ENCODE peak calls at places on chromosomes 6 and 20, in five cellular contexts. E is H1, W is tibial nerve, N is sigmoid colon, Y is stomach. C is an unnamed sample. For H3K36me3 and H3K4me1, the result is how much of the 10 kb centered on the place peaks cover.

GRCh38 chr6:53437557-53438202 is 88.9 kb upstream of the ELOVL5 start:
- DNase-seq in N (no peak), Y (no peak), W (no peak), E (no peak), C (no peak)

GRCh38 chr20:38157635-38158495 is 7.2 kb downstream of the TGM2 start:
- DNase-seq in N (no peak), Y (no peak), E (no peak), W (no peak), C (no peak)

GRCh38 chr20:34312024-34312460 is 8.9 kb upstream of the AHCY start:
- DNase-seq in E (no peak), N (no peak), Y (no peak), W (no peak), C (no peak)

GRCh38 chr6:149840345-149841075 is 23.6 kb downstream of the LRP11 start:
- DNase-seq in E (no peak), Y (peak), W (peak), N (peak), C (peak)

GRCh38 chr20:59458645-59459044 is 145.7 kb upstream of the PHACTR3 start:
- DNase-seq in N (no peak), E (no peak), Y (no peak), W (no peak), C (no peak)

GRCh38 chr6:21967282-21967681 is 329.6 kb downstream of the PRL start:
- DNase-seq in E (no peak), N (no peak), Y (no peak), W (no peak), C (no peak)

GRCh38 chr6:24140572-24140971 is 14.6 kb downstream of the NRSN1 start:
- DNase-seq in E (no peak), N (peak), Y (no peak), W (no peak), C (no peak)

GRCh38 chr20:33163856-33164762 is 3.9 kb upstream of the BPIFA2 start:
- DNase-seq in Y (no peak), W (no peak), E (no peak), N (no peak), C (no peak)

GRCh38 chr20:10132391-10132790 is 86.2 kb upstream of the SNAP25 start:
- DNase-seq in Y (no peak), W (no peak), N (no peak), E (no peak), C (no peak)

GRCh38 chr6:105136433-105137350 is 43.1 kb downstream of the POPDC3 start:
- DNase-seq in Y (peak), E (peak), N (peak), W (peak), C (peak)

GRCh38 chr6:1949533-1949932 is 295.9 kb downstream of the GMDS start:
- DNase-seq in N (no peak), E (no peak), Y (no peak), W (no peak), C (no peak)

GRCh38 chr6:138250513-138251247 is 32.4 kb upstream of the PBOV1 start:
- DNase-seq in W (no peak), Y (peak), N (no peak), E (no peak), C (peak)

GRCh38 chr6:72855471-72855870 is 233.6 kb downstream of the KCNQ5 start:
- DNase-seq in Y (no peak), W (no peak), N (no peak), E (no peak), C (no peak)

GRCh38 chr6:63263456-63263855 is 52.2 kb downstream of the FKBP1C start:
- DNase-seq in Y (no peak), E (no peak), N (no peak), W (no peak), C (no peak)

GRCh38 chr20:57405236-57406016 is 14.2 kb downstream of the RBM38 start:
- DNase-seq in E (no peak), W (no peak), N (no peak), Y (no peak), C (no peak)

GRCh38 chr20:32902456-32903420 is 44.0 kb downstream of the EFCAB8 start:
- DNase-seq in Y (peak), N (peak), W (peak), E (no peak), C (no peak)

GRCh38 chr20:38730167-38730988 is 6.1 kb downstream of the SLC32A1 start:
- DNase-seq in W (no peak), N (no peak), Y (no peak), E (no peak), C (no peak)

GRCh38 chr6:57116776-57117175 is 26.8 kb downstream of the ZNF451 start:
- DNase-seq in N (no peak), W (no peak), Y (no peak), E (no peak), C (no peak)

GRCh38 chr6:50128420-50129005 is 78.8 kb upstream of the DEFB112 start:
- DNase-seq in E (no peak), N (no peak), Y (no peak), W (no peak), C (no peak)

GRCh38 chr20:5070570-5070969 is 49.2 kb downstream of the PCNA start:
- DNase-seq in W (no peak), Y (no peak), N (no peak), E (no peak), C (no peak)

GRCh38 chr20:57598060-57598459 is 22.2 kb downstream of the ZBP1 start:
- DNase-seq in N (no peak), E (no peak), Y (no peak), W (no peak), C (no peak)

GRCh38 chr6:81138236-81138635 is 614.2 kb downstream of the TENT5A start:
- DNase-seq in E (no peak), W (no peak), Y (no peak), N (no peak), C (no peak)

GRCh38 chr6:112478036-112478435 is 130.9 kb downstream of the RFPL4B start:
- DNase-seq in N (no peak), E (no peak), Y (no peak), W (no peak), C (no peak)

GRCh38 chr6:108873971-108874370 is 25.7 kb downstream of the ARMC2 start:
- DNase-seq in W (no peak), Y (no peak), E (no peak), N (no peak), C (no peak)

GRCh38 chr6:113481441-113481840 is 375.7 kb upstream of the MARCKS start:
- DNase-seq in E (no peak), W (no peak), Y (no peak), N (no peak), C (no peak)

GRCh38 chr20:4885877-4886276 is 115.4 kb downstream of the SLC23A2 start:
- DNase-seq in W (no peak), E (no peak), Y (no peak), N (no peak), C (peak)

GRCh38 chr6:168285456-168285855 is 34.1 kb downstream of the DACT2 start:
- DNase-seq in Y (no peak), W (no peak), N (no peak), E (no peak), C (no peak)

GRCh38 chr6:135088818-135089809 is 34.5 kb upstream of the HBS1L start:
- DNase-seq in Y (no peak), W (no peak), N (no peak), E (no peak), C (no peak)

GRCh38 chr20:7022597-7022996 is 255.1 kb downstream of the BMP2 start:
- DNase-seq in E (no peak), Y (no peak), W (no peak), N (no peak), C (no peak)

GRCh38 chr6:105263685-105264298 is 84.0 kb upstream of the POPDC3 start:
- DNase-seq in W (no peak), Y (peak), E (no peak), N (no peak), C (no peak)

GRCh38 chr6:76124010-76124409 is 51.5 kb upstream of the IMPG1 start:
- DNase-seq in E (no peak), Y (peak), N (no peak), W (no peak), C (no peak)

GRCh38 chr20:58697201-58697866 is 4.7 kb downstream of the NPEPL1 start:
- DNase-seq in W (no peak), N (peak), Y (no peak), E (no peak), C (no peak)

GRCh38 chr20:4081396-4081795 is 66.0 kb upstream of the RNF24 start:
- DNase-seq in E (no peak), N (no peak), Y (no peak), W (no peak), C (no peak)

GRCh38 chr6:29764422-29765196 is 41.4 kb downstream of the HLA-F start:
- DNase-seq in Y (no peak), W (no peak), N (no peak), E (no peak), C (no peak)

GRCh38 chr6:46440133-46440532 is 51.1 kb downstream of the RCAN2 start:
- DNase-seq in E (no peak), N (no peak), Y (no peak), W (no peak), C (no peak)

DNA sequence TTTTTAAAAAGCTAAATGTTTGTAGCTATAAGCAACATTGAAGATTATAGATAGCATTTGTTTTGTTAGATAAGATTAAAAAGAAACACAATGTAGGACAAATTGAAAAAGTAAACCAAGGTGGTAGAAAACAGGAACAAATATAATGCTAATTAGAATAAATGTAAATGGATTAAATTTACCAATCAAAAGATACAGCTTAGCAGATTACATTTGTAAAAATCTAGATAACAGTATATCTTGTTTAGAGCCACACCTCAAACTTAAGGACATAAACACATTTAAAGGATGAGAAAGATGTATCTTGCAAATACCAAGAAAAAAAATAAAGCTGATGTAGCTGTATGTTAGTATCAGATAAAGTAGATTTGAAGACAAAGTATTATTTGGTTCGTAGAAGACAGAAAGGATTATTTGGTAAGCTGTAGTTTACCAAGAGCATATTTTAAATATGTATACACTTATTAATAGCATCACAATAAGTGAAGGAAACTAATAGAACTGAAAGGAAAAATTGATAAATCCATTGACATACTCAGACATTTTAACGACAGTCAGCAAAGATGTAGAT is 107.2 kb downstream of the TULP4 start:
- DNase-seq in N (no peak), W (no peak), Y (no peak), E (no peak), C (no peak)
- H3K36me3 ChIP-seq in N (under half), W (under half), Y (under half), E (under half), C (under half)

GRCh38 chr20:44586986-44587980 is 4.9 kb downstream of the PKIG start:
- DNase-seq in E (no peak), W (no peak), Y (no peak), N (no peak), C (no peak)

GRCh38 chr20:44584103-44584690 is 1.8 kb downstream of the PKIG start:
- DNase-seq in W (no peak), N (no peak), E (no peak), Y (no peak), C (no peak)

GRCh38 chr20:44583179-44583578 is 800 bp downstream of the PKIG start:
- DNase-seq in W (no peak), N (no peak), E (no peak), Y (no peak), C (no peak)

GRCh38 chr20:44586289-44586911 is 4.0 kb downstream of the PKIG start:
- DNase-seq in E (no peak), W (no peak), Y (no peak), N (no peak), C (no peak)

DNA sequence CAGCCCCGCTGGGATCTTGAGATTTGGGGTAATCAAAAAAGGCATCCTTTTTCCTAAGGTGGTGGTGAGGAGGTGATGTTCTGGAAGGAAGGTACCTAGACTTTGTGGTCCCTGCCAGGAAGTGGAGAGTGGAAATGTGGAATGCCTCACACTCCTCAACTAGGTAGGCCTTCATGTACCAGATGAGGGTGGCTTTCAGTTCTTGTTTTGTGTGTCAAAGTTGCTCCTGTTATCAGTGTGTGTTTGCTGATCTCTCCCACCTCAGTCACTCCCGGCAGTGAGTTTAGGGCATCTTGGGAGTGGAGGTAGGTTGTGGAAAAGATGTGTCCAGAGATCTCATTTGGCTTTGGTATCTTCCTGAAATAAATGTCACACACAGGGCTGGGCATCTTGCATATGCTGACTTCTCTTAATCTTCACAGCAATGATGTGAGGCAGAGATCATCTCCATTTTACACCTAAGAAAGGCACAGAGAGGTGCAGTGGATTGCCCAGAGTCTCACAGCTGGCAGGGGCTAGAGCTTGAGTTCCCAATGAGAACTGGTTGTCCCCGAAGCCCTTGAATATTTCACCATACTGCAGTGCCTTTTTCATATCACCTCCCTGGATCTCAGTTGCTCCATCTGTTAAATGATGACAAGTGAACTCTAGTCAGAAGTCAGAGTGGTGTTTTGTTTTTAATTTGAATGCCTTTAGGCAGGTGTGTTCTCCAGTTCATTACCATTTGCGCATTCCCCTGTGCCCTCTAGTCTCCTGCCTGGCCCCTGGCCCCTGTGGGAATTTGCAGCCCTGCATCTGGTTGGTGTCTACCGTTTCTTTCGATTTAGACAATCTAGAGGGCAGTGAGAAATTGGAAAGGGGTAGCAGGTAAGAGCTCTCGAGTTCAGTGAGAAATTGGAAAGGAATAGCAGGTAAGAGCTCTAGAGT is 2.9 kb downstream of the PKIG start:
- DNase-seq in W (no peak), E (no peak), N (no peak), Y (no peak), C (no peak)
- H3K4me1 ChIP-seq in W (under half), E (under half), N (half or more), Y (half or more), C (under half)

GRCh38 chr6:90369651-90370050 is 73.0 kb upstream of the BACH2 start:
- DNase-seq in Y (no peak), N (no peak), W (no peak), E (no peak), C (no peak)

GRCh38 chr6:90368601-90369000 is 72.0 kb upstream of the BACH2 start:
- DNase-seq in W (no peak), N (no peak), E (no peak), Y (no peak), C (no peak)

GRCh38 chr6:90370493-90370959 is 73.9 kb upstream of the BACH2 start:
- DNase-seq in Y (no peak), W (no peak), E (no peak), N (no peak), C (no peak)

GRCh38 chr6:90368001-90368400 is 71.4 kb upstream of the BACH2 start:
- DNase-seq in Y (no peak), W (no peak), N (no peak), E (no peak), C (no peak)

GRCh38 chr6:90369024-90369519 is 72.4 kb upstream of the BACH2 start:
- DNase-seq in E (peak), W (peak), Y (peak), N (peak), C (no peak)
- TF ChIP-seq EP300 in E (no peak), W (peak), Y (no peak), N (no peak), C (peak)

DNA sequence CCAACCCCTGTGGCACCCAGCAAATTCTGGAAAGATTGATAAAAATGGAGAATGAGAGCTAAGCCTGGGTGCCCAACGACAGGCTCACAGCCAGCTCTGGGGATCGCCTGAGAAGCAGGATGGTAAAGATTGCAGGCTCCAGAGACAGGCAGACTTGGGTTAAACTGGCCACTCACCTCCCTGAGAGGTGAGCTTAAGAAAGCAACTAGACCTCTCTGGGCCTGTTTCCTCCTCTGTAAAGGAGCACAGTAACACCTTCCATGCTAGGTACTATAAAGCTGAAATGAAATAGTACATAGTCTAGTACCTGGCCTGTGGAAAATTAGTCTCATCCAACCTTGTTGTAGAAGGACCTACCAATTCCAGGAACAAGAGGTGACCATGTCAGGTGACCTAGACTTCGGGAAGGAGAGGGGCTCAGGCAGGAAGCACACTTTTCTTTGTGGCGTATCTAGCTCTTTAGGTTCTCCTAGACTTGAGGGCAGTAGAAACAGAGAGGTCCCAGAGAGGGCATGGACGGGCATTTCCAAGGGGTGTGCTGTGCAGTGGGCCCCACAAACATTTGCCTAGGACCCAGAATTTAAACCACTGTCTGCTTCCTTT is 142.8 kb upstream of the MYLIP start:
- DNase-seq in N (no peak), W (no peak), Y (no peak), E (no peak), C (no peak)
- H3K36me3 ChIP-seq in N (under half), W (under half), Y (under half), E (under half), C (under half)

GRCh38 chr6:42368156-42368555 is 83.6 kb downstream of the TRERF1 start:
- DNase-seq in N (no peak), Y (no peak), W (no peak), E (no peak), C (peak)

GRCh38 chr6:42366011-42366705 is 85.6 kb downstream of the TRERF1 start:
- DNase-seq in W (no peak), N (no peak), E (no peak), Y (no peak), C (no peak)

GRCh38 chr6:42367353-42368011 is 84.2 kb downstream of the TRERF1 start:
- DNase-seq in Y (no peak), N (no peak), E (no peak), W (no peak), C (no peak)

GRCh38 chr6:42365021-42365420 is 86.7 kb downstream of the TRERF1 start:
- DNase-seq in Y (no peak), E (no peak), W (no peak), N (no peak), C (peak)

GRCh38 chr6:42366999-42367352 is 84.8 kb downstream of the TRERF1 start:
- DNase-seq in W (no peak), N (no peak), E (no peak), Y (no peak), C (no peak)
- H3K4me1 ChIP-seq in W (under half), N (under half), E (under half), Y (under half), C (under half)

DNA sequence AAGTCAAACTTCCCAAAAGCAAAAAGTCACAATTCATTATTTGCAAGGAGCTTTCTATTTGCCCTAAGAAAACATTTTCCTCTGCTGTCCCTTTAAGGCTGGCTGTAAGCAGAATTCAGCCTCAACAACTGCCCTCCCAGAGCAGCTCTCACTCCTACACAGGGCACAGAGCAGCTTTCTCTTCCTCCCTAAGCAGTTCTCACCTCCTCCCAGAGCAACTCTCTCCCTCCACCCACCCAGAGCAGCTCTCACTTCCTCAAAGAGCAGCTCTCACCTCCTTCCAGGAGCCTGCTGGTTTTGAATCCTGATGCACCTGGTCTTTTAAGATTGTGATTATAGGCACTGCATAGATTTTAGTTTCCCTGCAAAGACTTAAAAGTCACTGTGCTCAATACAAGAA is 120.6 kb upstream of the TMEM181 start:
- DNase-seq in E (no peak), N (no peak), Y (no peak), W (no peak), C (no peak)
- TF ChIP-seq EP300 in E (no peak), N (no peak), Y (no peak), W (no peak), C (no peak)

GRCh38 chr20:47348539-47349142 is 7.9 kb downstream of the ZMYND8 start:
- DNase-seq in E (no peak), W (no peak), N (no peak), Y (no peak), C (no peak)

GRCh38 chr20:47343007-47343472 is 13.5 kb downstream of the ZMYND8 start:
- DNase-seq in N (no peak), W (no peak), E (no peak), Y (no peak), C (no peak)

GRCh38 chr20:47346172-47346571 is 10.3 kb downstream of the ZMYND8 start:
- DNase-seq in Y (no peak), E (no peak), N (no peak), W (no peak), C (no peak)

GRCh38 chr20:47347661-47348462 is 8.6 kb downstream of the ZMYND8 start:
- DNase-seq in N (no peak), W (no peak), Y (no peak), E (no peak), C (no peak)

DNA sequence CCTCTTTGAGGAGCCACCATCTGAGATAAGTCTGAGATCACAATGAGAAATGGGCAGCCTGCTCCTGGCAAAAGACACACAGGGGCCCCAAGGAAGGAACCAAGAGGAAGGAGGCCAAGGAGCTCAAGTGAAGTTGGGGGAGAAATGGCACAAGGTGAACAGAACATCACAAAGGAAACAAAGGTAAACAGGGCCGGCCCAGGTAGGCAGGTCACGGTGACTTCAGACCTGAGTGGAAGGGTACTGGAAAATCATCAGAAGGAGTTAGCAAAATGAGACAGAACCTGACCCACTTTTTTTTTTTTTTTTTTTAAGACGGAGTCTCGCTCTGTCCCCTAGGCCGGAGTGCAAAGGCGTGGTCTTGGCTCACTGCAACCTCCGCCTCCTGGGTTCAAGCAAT is 11.3 kb downstream of the ZMYND8 start:
- DNase-seq in N (no peak), E (no peak), Y (no peak), W (no peak), C (no peak)
- H3K36me3 ChIP-seq in N (under half), E (under half), Y (under half), W (under half), C (under half)

C was measured in suprapubic skin.